ENCODE peak calls at places on chromosomes 5 and 9, in nine cellular contexts. Q is K562, V is left lung, K is astrocyte of the cerebellum, Y is foreskin fibroblast, C is endodermal cell, X is fibroblast of lung, F is OCI-LY7, G is cardiac fibroblast. E is an unnamed sample.

GRCh38 chr5:142587354-142587965 is 98.4 kb downstream of the FGF1 start:
- DNase-seq in X (peak; percentile 65), G (peak; percentile 70), C (peak; percentile 78), Q (peak; percentile 22), K (no peak), Y (no peak), F (peak; percentile 46), V (no peak), E (no peak)

GRCh38 chr9:124054671-124055212 is 43.2 kb downstream of the LHX2 start:
- DNase-seq in F (no peak), V (no peak), C (no peak), Q (peak; percentile 20), K (peak; percentile 89), X (peak; percentile 85), G (peak; percentile 88), Y (peak; percentile 45), E (no peak)

GRCh38 chr5:123438902-123439301 is 15.7 kb upstream of the CEP120 start:
- DNase-seq in G (peak; percentile 61), Y (no peak), K (no peak), V (peak; percentile 36), C (no peak), X (no peak), F (no peak), Q (no peak), E (no peak)

GRCh38 chr9:76560481-76560891 is 101.5 kb downstream of the GCNT1 start:
- DNase-seq in F (no peak), Y (peak; percentile 62), K (peak; percentile 51), Q (no peak), G (peak; percentile 55), C (no peak), X (peak; percentile 73), V (no peak), E (no peak)

GRCh38 chr9:23663536-23663935 is 162.5 kb downstream of the ELAVL2 start:
- DNase-seq in Y (no peak), V (no peak), K (no peak), X (no peak), Q (no peak), G (no peak), F (no peak), C (no peak), E (no peak)

GRCh38 chr5:116947691-116948528 is 373.3 kb upstream of the SEMA6A start:
- DNase-seq in V (peak; percentile 38), X (peak; percentile 23), Y (no peak), C (peak; percentile 97), F (peak; percentile 73), K (peak; percentile 8), Q (peak; percentile 59), G (peak; percentile 35), E (no peak)

GRCh38 chr5:63961598-63962161 is 565 bp downstream of the HTR1A start:
- DNase-seq in C (peak; percentile 77), V (no peak), K (no peak), X (no peak), F (no peak), G (no peak), Y (no peak), Q (no peak), E (no peak)

GRCh38 chr9:107240260-107240659 is 42.8 kb upstream of the RAD23B start:
- DNase-seq in K (no peak), Y (no peak), C (peak; percentile 44), F (no peak), X (no peak), Q (no peak), V (no peak), G (no peak), E (no peak)

GRCh38 chr9:34636791-34637355 is 714 bp downstream of the SIGMAR1 start:
- DNase-seq in X (peak; percentile 38), K (no peak), Y (no peak), C (no peak), V (no peak), G (no peak), Q (no peak), F (peak; percentile 36), E (no peak)

GRCh38 chr9:77826621-77827020 is 178.5 kb upstream of the GNA14 start:
- DNase-seq in G (peak; percentile 39), V (no peak), Q (no peak), K (no peak), F (no peak), X (peak; percentile 31), Y (no peak), C (no peak), E (no peak)

GRCh38 chr5:9149988-9150387 is 395.9 kb downstream of the SEMA5A start:
- DNase-seq in K (peak; percentile 20), G (peak; percentile 64), Y (peak; percentile 94), V (no peak), C (no peak), F (no peak), X (peak; percentile 61), Q (no peak), E (no peak)

DNA sequence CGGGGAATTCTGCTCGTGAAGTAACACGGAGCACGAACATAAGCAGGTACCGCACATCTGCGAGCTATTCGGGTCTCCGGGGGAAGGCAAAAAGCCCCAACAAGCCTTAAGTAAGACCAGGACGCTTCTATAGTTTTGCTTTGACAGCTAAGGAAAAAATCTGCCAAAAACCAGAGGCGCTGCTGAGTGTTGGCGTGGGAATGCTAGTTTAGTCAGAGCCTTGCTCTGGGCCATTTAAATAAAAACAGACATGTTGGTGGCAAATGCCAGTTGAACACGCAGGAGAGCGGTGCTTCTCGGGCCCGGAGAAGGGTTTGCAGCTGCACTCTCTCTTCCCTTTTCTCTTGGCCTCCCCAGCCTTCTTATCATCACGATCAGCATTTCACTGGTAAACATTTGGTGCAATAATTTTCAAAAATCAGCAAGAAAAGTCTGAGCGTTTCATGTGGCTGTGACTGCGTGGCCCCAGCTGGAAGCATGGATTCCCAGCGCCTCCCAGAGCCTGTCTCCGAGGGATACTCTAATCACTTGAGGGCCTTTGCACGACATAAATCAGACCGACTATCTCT is 6.4 kb upstream of the NOTCH1 start:
- DNase-seq in X (peak; percentile 86), Q (no peak), Y (peak; percentile 70), K (no peak), V (no peak), F (peak; percentile 41), C (no peak), G (peak; percentile 67), E (no peak)
- H3K4me3 ChIP-seq in X (no peak overlapping the region), Q (no peak overlapping the region), Y (peak overlapping the region; percentile 30), K (no peak overlapping the region), V (no peak overlapping the region), F (no peak overlapping the region), C (no peak overlapping the region), G (no peak overlapping the region), E (no peak overlapping the region)

DNA sequence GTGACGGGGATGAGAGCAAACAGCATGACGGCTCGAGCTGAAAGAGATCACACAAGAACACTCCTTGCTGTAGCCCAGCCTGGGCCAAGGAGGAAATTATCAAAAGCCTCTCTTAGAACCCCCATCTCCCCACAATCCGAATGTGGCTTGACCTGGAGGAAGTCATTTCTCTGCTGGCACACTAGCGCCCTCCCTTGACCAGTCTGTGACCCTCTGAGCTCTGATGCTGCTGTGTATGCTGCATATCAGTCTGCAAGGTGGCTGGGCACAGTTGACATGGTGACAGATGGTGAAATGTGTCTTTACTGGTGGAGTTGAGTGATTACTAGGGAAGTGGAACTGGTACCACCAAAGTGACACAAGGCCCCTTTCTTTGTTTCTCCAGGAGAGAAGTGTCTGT is 3.3 kb downstream of the SLC46A2 start:
- DNase-seq in X (no peak), Y (no peak), F (peak; percentile 20), K (no peak), V (no peak), Q (peak; percentile 31), C (peak; percentile 89), G (no peak), E (no peak)
- TF ChIP-seq CTCF in X (peak; percentile 7), Y (no peak), F (peak; percentile 67), K (no peak), V (peak; percentile 10), Q (peak; percentile 79), C (peak; percentile 83), G (peak; percentile 22), E (no peak)

GRCh38 chr5:10590226-10591047 is 26.6 kb downstream of the ANKRD33B start:
- DNase-seq in C (peak; percentile 79), K (no peak), V (no peak), Q (peak; percentile 38), Y (no peak), F (no peak), G (peak; percentile 75), X (peak; percentile 30), E (peak; percentile 49)
- H3K4me3 ChIP-seq in C (no peak overlapping the region), K (no peak overlapping the region), V (no peak overlapping the region), Q (no peak overlapping the region), Y (no peak overlapping the region), F (no peak overlapping the region), G (no peak overlapping the region), X (no peak overlapping the region), E (no peak overlapping the region)

DNA sequence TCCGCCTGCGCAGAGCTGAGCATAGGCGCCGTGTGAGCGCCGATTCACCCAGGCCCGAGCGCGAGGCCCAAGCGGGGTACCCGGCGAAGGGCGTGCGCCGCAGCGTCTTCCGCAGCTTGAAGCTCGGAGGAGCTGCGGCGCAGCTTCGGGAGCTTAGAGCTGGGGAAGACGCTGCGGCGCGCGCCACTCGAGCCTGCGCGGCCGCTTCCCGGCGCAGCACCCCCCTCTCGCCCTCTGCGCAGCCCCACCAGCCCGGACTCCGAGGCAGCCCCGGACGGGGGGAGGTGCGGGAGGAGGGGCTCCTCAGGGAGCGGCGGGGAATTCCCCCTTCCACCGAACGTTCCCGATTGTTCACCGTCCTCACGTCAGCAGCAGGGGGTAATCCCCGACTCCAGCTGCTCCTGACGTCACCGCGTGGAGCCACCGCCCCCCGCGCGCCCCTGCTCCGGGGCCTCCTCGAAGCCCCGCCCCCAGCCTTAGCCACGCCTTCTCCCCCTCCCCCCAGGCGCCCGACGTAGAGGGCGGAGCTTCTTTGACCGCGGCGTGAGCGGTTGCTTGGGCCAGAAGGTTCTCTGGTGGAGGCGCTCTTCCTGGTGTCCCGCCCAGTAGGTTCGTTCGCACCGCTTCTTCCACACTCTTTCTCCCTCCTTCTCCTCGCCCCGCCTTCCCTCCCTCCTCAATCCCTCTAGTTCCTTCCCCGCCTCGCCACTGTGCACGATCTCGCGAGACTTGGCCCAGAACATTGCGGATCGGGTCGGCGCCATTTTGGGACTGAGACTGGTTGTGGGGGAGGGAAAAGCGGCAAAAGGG is at the start of gene GPBP1:
- DNase-seq in C (peak; percentile 99), X (peak; percentile 100), Q (peak; percentile 96), V (peak; percentile 99), K (peak; percentile 99), G (peak; percentile 100), F (peak; percentile 96), Y (peak; percentile 99), E (peak; percentile 100)
- TF ChIP-seq CTCF in C (no peak), X (no peak), Q (peak; percentile 20), V (no peak), K (no peak), G (no peak), F (peak; percentile 3), Y (no peak), E (no peak)

E was measured in lower leg skin.